ENCODE peak calls at places on chromosomes 4 and X, in seven cellular contexts. G is GM12864, U is endothelial cell, N is choroid plexus epithelial cell, A is fibroblast of mammary gland, W is endodermal cell, Q is uterus. R is an unnamed sample.

GRCh38 chr4:20017439-20017838 is 234.3 kb upstream of the SLIT2 start:
- DNase-seq in W (no peak), G (no peak), U (no peak), Q (no peak), N (peak; percentile 4), A (peak; percentile 17), R (no peak)

GRCh38 chrX:45771114-45771513 is 570.4 kb upstream of the DIPK2B start:
- DNase-seq in N (peak; percentile 78), W (no peak), A (peak; percentile 97), G (no peak), Q (peak; percentile 73), U (no peak), R (peak; percentile 89)

GRCh38 chrX:65781845-65782244 is 114.4 kb downstream of the MSN start:
- DNase-seq in U (no peak), N (no peak), W (no peak), A (no peak), G (no peak), Q (no peak), R (no peak)

GRCh38 chrX:108484251-108484650 is 44.6 kb downstream of the COL4A5 start:
- DNase-seq in N (no peak), U (no peak), Q (no peak), W (no peak), G (no peak), A (no peak), R (no peak)

GRCh38 chr4:130712038-130712437 is 1616.1 kb downstream of the C4orf33 start:
- DNase-seq in N (peak; percentile 11), U (no peak), G (no peak), Q (no peak), A (peak; percentile 25), W (no peak), R (peak; percentile 51)

GRCh38 chr4:123299212-123299651 is 97.4 kb upstream of the SPRY1 start:
- DNase-seq in Q (no peak), U (no peak), N (peak; percentile 89), G (no peak), A (peak; percentile 96), W (no peak), R (peak; percentile 71)

GRCh38 chrX:68930576-68931317 is 101.9 kb downstream of the EFNB1 start:
- DNase-seq in N (no peak), G (no peak), U (no peak), W (no peak), Q (no peak), A (no peak), R (no peak)

GRCh38 chr4:184503869-184504300 is 29.5 kb upstream of the IRF2 start:
- DNase-seq in U (no peak), Q (no peak), N (peak; percentile 14), W (no peak), A (peak; percentile 11), G (no peak), R (no peak)

GRCh38 chrX:110992611-110993010 is 103.4 kb upstream of the PAK3 start:
- DNase-seq in G (no peak), N (peak; percentile 9), Q (no peak), A (peak; percentile 21), U (peak; percentile 12), W (peak; percentile 82), R (peak; percentile 51)

GRCh38 chr4:2940267-2941137 is 22.7 kb downstream of the NOP14 start:
- DNase-seq in U (no peak), N (no peak), W (peak; percentile 46), A (no peak), Q (no peak), G (no peak), R (no peak)

GRCh38 chrX:123906557-123907316 is 46.9 kb downstream of the XIAP start:
- DNase-seq in Q (no peak), W (no peak), G (no peak), A (no peak), U (no peak), N (no peak), R (no peak)

GRCh38 chr4:186067757-186068385 is 1.1 kb upstream of the TLR3 start:
- DNase-seq in Q (peak; percentile 63), N (peak; percentile 75), W (peak; percentile 64), A (peak; percentile 57), G (peak; percentile 48), U (peak; percentile 24), R (peak; percentile 72)

GRCh38 chr4:555566-556275 is 20.4 kb downstream of the TMEM271 start:
- DNase-seq in Q (no peak), A (no peak), U (no peak), W (no peak), G (no peak), N (no peak), R (no peak)

DNA sequence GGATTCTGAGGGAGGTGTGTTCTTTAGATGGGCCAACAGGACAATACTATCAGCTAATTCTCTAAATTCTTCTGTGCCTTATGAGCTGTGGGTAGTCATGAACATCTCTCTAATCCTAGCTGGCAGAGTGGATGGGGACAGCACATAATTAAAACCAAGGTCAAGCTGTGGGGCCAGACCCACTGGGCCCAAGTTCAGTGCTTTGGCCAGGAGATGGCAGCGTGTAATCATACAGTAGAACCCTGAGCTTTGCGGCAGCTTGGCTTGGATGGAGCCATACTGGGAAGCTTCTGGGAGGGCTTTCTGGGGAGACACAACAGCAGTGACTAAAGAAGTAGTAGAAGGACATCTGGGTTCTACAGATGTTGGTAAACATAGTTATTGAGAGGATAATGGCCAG is 140.3 kb upstream of the CXCL13 start:
- DNase-seq in G (no peak), A (peak; percentile 48), U (no peak), Q (no peak), W (peak; percentile 78), N (peak; percentile 40), R (peak; percentile 45)
- TF ChIP-seq CTCF in G (peak; percentile 42), A (peak; percentile 62), U (no peak), Q (no peak), W (peak; percentile 64), N (peak; percentile 68), R (peak; percentile 61)

GRCh38 chr4:52019941-52020657 is at the start of gene LRRC66:
- DNase-seq in W (no peak), N (no peak), Q (no peak), G (no peak), U (no peak), A (no peak), R (peak; percentile 16)

GRCh38 chr4:52015366-52015765 is 4.8 kb downstream of the LRRC66 start:
- DNase-seq in A (no peak), U (no peak), W (no peak), Q (no peak), G (no peak), N (peak; percentile 54), R (peak; percentile 6)

GRCh38 chr4:52017809-52018208 is 2.4 kb downstream of the LRRC66 start:
- DNase-seq in W (no peak), U (no peak), G (no peak), A (no peak), Q (no peak), N (no peak), R (no peak)

GRCh38 chr4:52014903-52015302 is 5.3 kb downstream of the LRRC66 start:
- DNase-seq in W (no peak), A (no peak), G (no peak), U (no peak), N (no peak), Q (no peak), R (no peak)

DNA sequence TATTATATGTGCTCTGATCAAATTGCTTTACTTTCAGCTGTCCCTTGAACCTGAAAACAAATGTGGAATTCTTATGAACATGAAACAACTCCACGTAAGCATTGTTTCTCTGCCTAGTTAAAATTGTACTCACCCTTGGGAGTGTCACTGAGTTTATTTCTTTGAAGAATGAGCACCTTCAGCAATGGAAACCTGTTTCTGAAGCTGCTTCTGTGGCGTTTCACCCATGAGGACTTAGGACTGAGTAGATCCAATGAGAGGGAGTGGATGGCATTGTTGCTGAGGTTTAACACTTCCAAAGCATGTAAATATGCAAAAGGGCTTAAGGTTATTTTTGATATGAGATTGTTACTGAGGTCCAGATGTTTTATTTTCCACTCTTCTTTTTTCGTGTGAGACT is 3.2 kb downstream of the LRRC66 start:
- DNase-seq in Q (no peak), N (no peak), U (no peak), A (no peak), G (no peak), W (no peak), R (no peak)
- TF ChIP-seq CTCF in Q (no peak), N (no peak), U (no peak), A (no peak), G (no peak), W (no peak), R (no peak)

DNA sequence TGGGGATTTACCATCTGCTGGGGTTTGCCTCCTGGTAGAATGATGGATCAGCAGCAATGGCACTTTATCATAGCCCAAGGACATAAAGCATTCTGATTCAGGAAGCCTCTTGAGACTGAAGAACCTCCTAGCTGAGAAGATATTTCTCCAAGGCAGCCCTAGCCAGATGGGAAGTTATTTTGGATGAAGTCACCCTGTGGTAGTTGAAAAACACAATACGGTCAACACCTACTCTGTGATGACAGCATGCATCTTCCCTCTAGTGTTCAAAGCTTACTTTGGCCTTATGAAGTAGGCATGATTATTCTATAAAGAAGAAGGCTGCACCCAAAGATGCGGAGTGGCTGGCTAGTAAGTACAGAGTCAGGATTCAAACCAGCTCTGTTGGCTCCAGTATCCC is 47.9 kb downstream of the TLR10 start:
- DNase-seq in W (no peak), G (no peak), N (no peak), Q (no peak), U (no peak), A (peak; percentile 24), R (no peak)
- TF ChIP-seq CTCF in W (no peak), G (no peak), N (no peak), Q (no peak), U (no peak), A (no peak), R (no peak)

GRCh38 chr4:139083533-139084424 is 68.2 kb downstream of the NOCT start:
- DNase-seq in Q (peak; percentile 87), W (peak; percentile 95), G (peak; percentile 83), A (peak; percentile 88), N (peak; percentile 95), U (peak; percentile 58), R (peak; percentile 91)
- TF ChIP-seq CTCF in Q (no peak), W (peak; percentile 65), G (peak; percentile 20), A (no peak), N (peak; percentile 38), U (peak; percentile 27), R (no peak)

DNA sequence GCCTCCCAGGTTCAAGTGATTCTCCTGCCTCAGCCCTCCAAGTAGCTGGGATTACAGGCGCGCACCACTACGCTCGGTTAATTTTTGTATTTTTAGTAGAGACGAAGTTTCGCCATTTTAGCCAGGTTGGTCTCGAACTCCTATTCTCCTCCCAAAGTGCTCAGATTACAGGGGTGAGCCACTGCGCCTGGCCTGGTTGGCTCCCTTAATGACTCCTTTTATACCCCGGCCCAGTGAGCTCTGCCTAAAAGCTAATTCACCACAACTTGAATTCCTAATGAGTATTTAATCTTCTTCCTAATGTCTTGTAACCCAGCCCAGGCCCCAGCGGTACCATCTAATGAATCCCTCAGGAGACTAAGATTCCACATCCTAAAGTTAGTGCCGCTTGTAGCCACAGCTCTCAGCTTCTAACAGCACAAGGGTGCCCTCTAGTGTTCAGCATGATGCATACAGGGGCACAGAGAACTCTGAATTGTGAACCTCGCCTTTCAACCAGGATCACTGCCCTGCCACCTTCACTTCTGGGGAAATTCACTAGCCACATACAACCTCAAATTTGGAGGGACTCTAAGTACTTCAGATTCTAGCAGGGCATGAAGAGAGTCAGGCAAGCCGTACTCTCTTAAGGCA is 89.5 kb downstream of the OR13H1 start:
- DNase-seq in W (peak; percentile 83), N (peak; percentile 56), Q (peak; percentile 40), G (peak; percentile 1), A (peak; percentile 60), U (peak; percentile 50), R (peak; percentile 79)
- TF ChIP-seq CTCF in W (peak; percentile 96), N (peak; percentile 75), Q (peak; percentile 69), G (peak; percentile 69), A (peak; percentile 90), U (peak; percentile 53), R (peak; percentile 91)

R was measured in MCF 10A.